ENCODE peak calls at places on chromosomes 3 and 15, in seven cellular contexts. One of them, this sample, is unnamed.

GRCh38 chr3:21825684-21826083 is 74.7 kb upstream of the ZNF385D start:
- DNase-seq in B cell: no peak
- DNase-seq in NCI-H1105: no peak
- DNase-seq in iris pigment epithelial cell: no peak
- DNase-seq in chondrocyte: no peak
- DNase-seq in DMS153: no peak
- DNase-seq in AG04449: no peak
- DNase-seq in this sample: no peak

GRCh38 chr15:75230524-75231371 is 27.4 kb upstream of the GOLGA6C start:
- DNase-seq in iris pigment epithelial cell: no peak
- DNase-seq in AG04449: no peak
- DNase-seq in chondrocyte: peak
- DNase-seq in B cell: no peak
- DNase-seq in NCI-H1105: no peak
- DNase-seq in DMS153: no peak
- DNase-seq in this sample: no peak

GRCh38 chr3:66816110-66816761 is 181.9 kb upstream of the KBTBD8 start:
- DNase-seq in NCI-H1105: peak
- DNase-seq in AG04449: peak
- DNase-seq in B cell: peak
- DNase-seq in iris pigment epithelial cell: peak
- DNase-seq in DMS153: peak
- DNase-seq in chondrocyte: no peak
- DNase-seq in this sample: peak

GRCh38 chr3:108394563-108394962 is 98.2 kb downstream of the HHLA2 start:
- DNase-seq in iris pigment epithelial cell: no peak
- DNase-seq in NCI-H1105: no peak
- DNase-seq in chondrocyte: no peak
- DNase-seq in DMS153: no peak
- DNase-seq in AG04449: no peak
- DNase-seq in B cell: no peak
- DNase-seq in this sample: no peak

GRCh38 chr15:26806161-26806560 is 33.3 kb upstream of the GABRB3 start:
- DNase-seq in DMS153: no peak
- DNase-seq in chondrocyte: no peak
- DNase-seq in NCI-H1105: no peak
- DNase-seq in AG04449: no peak
- DNase-seq in iris pigment epithelial cell: no peak
- DNase-seq in B cell: no peak
- DNase-seq in this sample: no peak

GRCh38 chr3:107745354-107745753 is 222.6 kb downstream of the BBX start:
- DNase-seq in chondrocyte: no peak
- DNase-seq in NCI-H1105: no peak
- DNase-seq in B cell: no peak
- DNase-seq in AG04449: no peak
- DNase-seq in iris pigment epithelial cell: peak
- DNase-seq in DMS153: no peak
- DNase-seq in this sample: no peak

GRCh38 chr15:70226337-70226980 is 128.7 kb upstream of the TLE3 start:
- DNase-seq in chondrocyte: no peak
- DNase-seq in DMS153: no peak
- DNase-seq in B cell: no peak
- DNase-seq in AG04449: no peak
- DNase-seq in iris pigment epithelial cell: no peak
- DNase-seq in NCI-H1105: peak
- DNase-seq in this sample: no peak

GRCh38 chr3:67790043-67790442 is 135.6 kb upstream of the SUCLG2 start:
- DNase-seq in DMS153: no peak
- DNase-seq in chondrocyte: no peak
- DNase-seq in B cell: peak
- DNase-seq in iris pigment epithelial cell: peak
- DNase-seq in AG04449: no peak
- DNase-seq in NCI-H1105: no peak
- DNase-seq in this sample: peak

GRCh38 chr15:94584833-94585244 is 353.5 kb downstream of the MCTP2 start:
- DNase-seq in DMS153: no peak
- DNase-seq in NCI-H1105: no peak
- DNase-seq in chondrocyte: no peak
- DNase-seq in AG04449: no peak
- DNase-seq in iris pigment epithelial cell: no peak
- DNase-seq in B cell: no peak
- DNase-seq in this sample: peak

GRCh38 chr3:190519886-190520285 is 6.0 kb downstream of the IL1RAP start:
- DNase-seq in NCI-H1105: no peak
- DNase-seq in iris pigment epithelial cell: no peak
- DNase-seq in B cell: no peak
- DNase-seq in chondrocyte: no peak
- DNase-seq in AG04449: no peak
- DNase-seq in DMS153: no peak
- DNase-seq in this sample: no peak

GRCh38 chr3:143835312-143835711 is 13.0 kb downstream of the SLC9A9 start:
- DNase-seq in B cell: no peak
- DNase-seq in DMS153: no peak
- DNase-seq in AG04449: no peak
- DNase-seq in iris pigment epithelial cell: no peak
- DNase-seq in chondrocyte: no peak
- DNase-seq in NCI-H1105: no peak
- DNase-seq in this sample: peak

GRCh38 chr15:81312790-81313543 is 11.0 kb downstream of the STARD5 start:
- DNase-seq in NCI-H1105: no peak
- DNase-seq in iris pigment epithelial cell: peak
- DNase-seq in chondrocyte: no peak
- DNase-seq in DMS153: no peak
- DNase-seq in AG04449: peak
- DNase-seq in B cell: no peak
- DNase-seq in this sample: no peak

GRCh38 chr3:122936335-122936734 is 91.2 kb downstream of the SEMA5B start:
- DNase-seq in iris pigment epithelial cell: no peak
- DNase-seq in AG04449: no peak
- DNase-seq in DMS153: no peak
- DNase-seq in chondrocyte: no peak
- DNase-seq in B cell: no peak
- DNase-seq in NCI-H1105: no peak
- DNase-seq in this sample: no peak

GRCh38 chr3:105490045-105490444 is 123.3 kb downstream of the ALCAM start:
- DNase-seq in chondrocyte: no peak
- DNase-seq in B cell: no peak
- DNase-seq in iris pigment epithelial cell: peak
- DNase-seq in AG04449: peak
- DNase-seq in NCI-H1105: no peak
- DNase-seq in DMS153: no peak
- DNase-seq in this sample: no peak

GRCh38 chr3:165642761-165643432 is 194.3 kb downstream of the BCHE start:
- DNase-seq in iris pigment epithelial cell: peak
- DNase-seq in AG04449: peak
- DNase-seq in B cell: no peak
- DNase-seq in NCI-H1105: peak
- DNase-seq in DMS153: peak
- DNase-seq in chondrocyte: no peak
- DNase-seq in this sample: no peak

GRCh38 chr3:18443670-18444596 is 18.8 kb upstream of the SATB1 start:
- DNase-seq in DMS153: no peak
- DNase-seq in NCI-H1105: no peak
- DNase-seq in chondrocyte: peak
- DNase-seq in iris pigment epithelial cell: no peak
- DNase-seq in B cell: peak
- DNase-seq in AG04449: no peak
- DNase-seq in this sample: no peak

GRCh38 chr3:183108002-183108449 is 8.7 kb upstream of the MCCC1 start:
- DNase-seq in B cell: no peak
- DNase-seq in NCI-H1105: no peak
- DNase-seq in AG04449: no peak
- DNase-seq in DMS153: peak
- DNase-seq in iris pigment epithelial cell: peak
- DNase-seq in chondrocyte: no peak
- DNase-seq in this sample: no peak

GRCh38 chr15:36363335-36363734 is 216.1 kb upstream of the CDIN1 start:
- DNase-seq in DMS153: no peak
- DNase-seq in AG04449: peak
- DNase-seq in iris pigment epithelial cell: peak
- DNase-seq in B cell: no peak
- DNase-seq in NCI-H1105: no peak
- DNase-seq in chondrocyte: no peak
- DNase-seq in this sample: no peak

GRCh38 chr3:106263556-106263955 is 394.7 kb upstream of the CBLB start:
- DNase-seq in DMS153: no peak
- DNase-seq in AG04449: no peak
- DNase-seq in B cell: no peak
- DNase-seq in chondrocyte: no peak
- DNase-seq in iris pigment epithelial cell: no peak
- DNase-seq in NCI-H1105: no peak
- DNase-seq in this sample: no peak

GRCh38 chr3:10303785-10304184 is 11.0 kb upstream of the GHRL start:
- DNase-seq in AG04449: no peak
- DNase-seq in iris pigment epithelial cell: no peak
- DNase-seq in DMS153: no peak
- DNase-seq in B cell: no peak
- DNase-seq in NCI-H1105: no peak
- DNase-seq in chondrocyte: no peak
- DNase-seq in this sample: no peak

GRCh38 chr15:70172124-70172523 is 74.4 kb upstream of the TLE3 start:
- DNase-seq in iris pigment epithelial cell: no peak
- DNase-seq in NCI-H1105: no peak
- DNase-seq in chondrocyte: no peak
- DNase-seq in AG04449: no peak
- DNase-seq in DMS153: no peak
- DNase-seq in B cell: no peak
- DNase-seq in this sample: no peak

GRCh38 chr3:73768594-73769308 is 144.0 kb upstream of the PDZRN3 start:
- DNase-seq in iris pigment epithelial cell: no peak
- DNase-seq in DMS153: no peak
- DNase-seq in AG04449: no peak
- DNase-seq in chondrocyte: no peak
- DNase-seq in NCI-H1105: no peak
- DNase-seq in B cell: no peak
- DNase-seq in this sample: no peak

GRCh38 chr3:14142567-14143270 is 17.9 kb downstream of the TMEM43 start:
- DNase-seq in iris pigment epithelial cell: no peak
- DNase-seq in DMS153: no peak
- DNase-seq in chondrocyte: no peak
- DNase-seq in NCI-H1105: no peak
- DNase-seq in B cell: no peak
- DNase-seq in AG04449: no peak
- DNase-seq in this sample: peak

GRCh38 chr3:115627180-115628074 is 4.1 kb downstream of the GAP43 start:
- DNase-seq in chondrocyte: no peak
- DNase-seq in iris pigment epithelial cell: no peak
- DNase-seq in NCI-H1105: no peak
- DNase-seq in DMS153: no peak
- DNase-seq in B cell: no peak
- DNase-seq in AG04449: no peak
- DNase-seq in this sample: no peak

GRCh38 chr3:126180477-126181397 is at the start of gene ALDH1L1:
- DNase-seq in DMS153: peak
- DNase-seq in iris pigment epithelial cell: peak
- DNase-seq in AG04449: no peak
- DNase-seq in chondrocyte: no peak
- DNase-seq in NCI-H1105: peak
- DNase-seq in B cell: no peak
- DNase-seq in this sample: no peak

GRCh38 chr15:33160054-33160453 is 34.5 kb downstream of the FMN1 start:
- DNase-seq in B cell: no peak
- DNase-seq in DMS153: no peak
- DNase-seq in NCI-H1105: no peak
- DNase-seq in chondrocyte: no peak
- DNase-seq in AG04449: no peak
- DNase-seq in iris pigment epithelial cell: no peak
- DNase-seq in this sample: no peak

GRCh38 chr3:96814581-96815567 is at the start of gene EPHA6:
- DNase-seq in AG04449: no peak
- DNase-seq in iris pigment epithelial cell: peak
- DNase-seq in NCI-H1105: no peak
- DNase-seq in DMS153: no peak
- DNase-seq in chondrocyte: peak
- DNase-seq in B cell: peak
- DNase-seq in this sample: no peak

GRCh38 chr3:98329392-98330124 is 24.1 kb upstream of the OR5K4 start:
- DNase-seq in NCI-H1105: peak
- DNase-seq in DMS153: peak
- DNase-seq in chondrocyte: no peak
- DNase-seq in iris pigment epithelial cell: peak
- DNase-seq in AG04449: no peak
- DNase-seq in B cell: peak
- DNase-seq in this sample: peak

GRCh38 chr3:46127503-46127902 is 80.6 kb downstream of the CCR1 start:
- DNase-seq in iris pigment epithelial cell: peak
- DNase-seq in AG04449: peak
- DNase-seq in NCI-H1105: no peak
- DNase-seq in B cell: no peak
- DNase-seq in chondrocyte: no peak
- DNase-seq in DMS153: no peak
- DNase-seq in this sample: no peak

GRCh38 chr3:21174461-21174860 is 576.5 kb downstream of the ZNF385D start:
- DNase-seq in B cell: no peak
- DNase-seq in NCI-H1105: no peak
- DNase-seq in DMS153: no peak
- DNase-seq in AG04449: no peak
- DNase-seq in iris pigment epithelial cell: peak
- DNase-seq in chondrocyte: no peak
- DNase-seq in this sample: no peak

GRCh38 chr3:172511783-172512357 is 11.4 kb downstream of the TNFSF10 start:
- DNase-seq in AG04449: no peak
- DNase-seq in DMS153: no peak
- DNase-seq in chondrocyte: no peak
- DNase-seq in B cell: peak
- DNase-seq in iris pigment epithelial cell: no peak
- DNase-seq in NCI-H1105: no peak
- DNase-seq in this sample: no peak

This sample was measured in T-helper 2 cell.